ENCODE peak calls at places on chromosomes 12 and 14, in six cellular contexts. I is HepG2, A is H1, R is A549, O is endothelial cell of umbilical vein, X is WTC11. P is an unnamed sample.
A peak's percentile ranks its signal among the peaks of the same experiment; 100 is the strongest.

GRCh38 chr14:61891251-61891650 is 129.0 kb downstream of the SNAPC1 start:
- DNase-seq in I (no peak), O (peak; percentile 14), A (no peak), X (no peak), R (no peak), P (no peak)

GRCh38 chr12:50517456-50518048 is 12.8 kb downstream of the DIP2B start:
- DNase-seq in A (no peak), R (no peak), O (peak; percentile 74), X (no peak), I (peak; percentile 52), P (no peak)

GRCh38 chr12:2615665-2616387 is 178.9 kb upstream of the FKBP4 start:
- DNase-seq in O (no peak), A (no peak), X (peak; percentile 28), I (no peak), R (no peak), P (no peak)

GRCh38 chr14:68853749-68854148 is 60.9 kb upstream of the ZFP36L1 start:
- DNase-seq in A (no peak), O (no peak), I (no peak), R (no peak), X (no peak), P (no peak)

GRCh38 chr14:69288001-69288771 is 28.2 kb downstream of the GALNT16 start:
- DNase-seq in R (peak; percentile 46), I (peak; percentile 23), A (no peak), X (no peak), O (peak; percentile 46), P (no peak)

GRCh38 chr12:47753021-47754001 is 5.4 kb downstream of the RAPGEF3 start:
- DNase-seq in R (no peak), O (peak; percentile 73), A (no peak), X (peak; percentile 53), I (no peak), P (no peak)

GRCh38 chr12:97267166-97267565 is 195.4 kb upstream of the RMST start:
- DNase-seq in I (no peak), X (no peak), O (no peak), A (no peak), R (no peak), P (no peak)

GRCh38 chr12:9104087-9104486 is 11.6 kb downstream of the A2M start:
- DNase-seq in I (no peak), O (no peak), A (no peak), R (no peak), X (no peak), P (no peak)

GRCh38 chr12:8088574-8088973 is 6.5 kb downstream of the NECAP1 start:
- DNase-seq in R (no peak), X (no peak), O (no peak), I (no peak), A (no peak), P (no peak)

GRCh38 chr12:79329933-79330332 is 360.8 kb downstream of the PAWR start:
- DNase-seq in I (no peak), A (no peak), X (no peak), O (peak; percentile 30), R (no peak), P (no peak)

GRCh38 chr12:40557980-40558379 is 134.3 kb upstream of the CNTN1 start:
- DNase-seq in A (no peak), O (no peak), X (no peak), I (no peak), R (no peak), P (no peak)

GRCh38 chr12:19150273-19150895 is 20.9 kb downstream of the PLEKHA5 start:
- DNase-seq in I (no peak), O (no peak), X (no peak), A (no peak), R (no peak), P (no peak)
- TF ChIP-seq JUN in I (no peak), O (no peak), X (no peak), A (no peak), R (no peak), P (no peak)

DNA sequence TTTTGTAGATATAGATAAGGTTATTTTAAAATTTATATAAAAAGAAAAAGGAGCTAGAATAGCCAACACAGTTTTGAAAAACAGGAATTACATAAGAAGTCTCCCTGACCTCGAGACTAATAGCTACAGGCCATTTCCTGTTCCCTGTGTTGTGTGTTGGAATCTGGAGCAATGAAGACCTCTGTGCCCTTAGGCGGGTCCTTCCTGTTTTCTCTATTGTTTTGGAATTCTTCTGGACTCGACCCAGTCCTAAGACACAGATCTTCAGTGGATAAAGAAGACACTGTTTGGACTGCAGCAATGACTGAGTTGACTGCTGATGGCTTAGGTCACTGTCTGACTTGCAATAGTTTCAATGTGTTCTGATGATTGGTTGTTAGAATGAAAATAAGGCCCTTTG is 26.2 kb downstream of the SNRPF start:
- DNase-seq in I (peak; percentile 26), O (peak; percentile 40), R (no peak), A (no peak), X (no peak), P (no peak)
- TF ChIP-seq JUN in I (no peak), O (no peak), R (no peak), A (no peak), X (no peak), P (no peak)

GRCh38 chr12:71438670-71439361 is 782 bp upstream of the LGR5 start:
- DNase-seq in O (peak; percentile 21), I (peak; percentile 98), X (no peak), A (no peak), R (no peak), P (no peak)
- TF ChIP-seq JUN in O (no peak), I (peak; percentile 96), X (no peak), A (no peak), R (no peak), P (no peak)

DNA sequence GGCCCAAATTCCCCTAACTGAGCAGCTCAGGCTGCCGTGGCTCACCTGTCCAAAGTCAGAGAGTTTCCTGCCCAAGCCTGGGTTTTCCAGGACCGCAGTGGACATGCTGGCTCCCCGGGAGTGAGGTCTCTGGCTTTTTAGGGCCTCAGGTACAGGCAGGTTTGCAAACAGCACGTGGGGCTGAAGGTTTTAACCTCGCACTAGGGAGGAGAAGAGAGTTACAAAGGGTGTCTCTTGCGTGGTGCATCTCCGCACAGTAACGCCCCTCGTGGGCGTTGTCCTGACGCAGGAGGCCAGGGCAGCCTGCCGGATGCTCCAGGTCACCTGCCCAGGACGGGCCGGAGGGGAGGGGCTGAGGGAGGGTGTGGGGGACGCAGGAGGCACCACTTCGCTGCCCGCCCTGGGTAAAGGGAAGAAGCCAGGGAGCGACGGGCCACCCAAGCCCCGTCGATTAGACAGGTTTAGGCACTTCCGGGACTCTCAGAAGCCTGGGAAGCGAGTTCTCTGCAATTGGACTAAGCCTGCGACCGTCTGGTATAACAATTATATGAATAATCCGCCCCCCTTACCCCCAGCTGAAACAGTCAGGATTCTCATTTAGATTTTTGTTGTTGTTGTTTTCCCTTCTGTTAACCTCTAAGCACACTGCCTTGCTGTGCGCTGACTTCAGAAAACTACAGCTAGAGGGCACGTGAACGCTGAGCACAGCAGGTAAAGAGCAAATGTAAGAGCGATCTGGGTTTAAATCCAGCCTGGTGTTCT is at the start of gene PAH:
- DNase-seq in X (peak; percentile 82), I (peak; percentile 91), R (no peak), A (peak; percentile 51), O (no peak), P (peak; percentile 31)
- TF ChIP-seq JUN in X (peak; percentile 44), I (no peak), R (no peak), A (no peak), O (no peak), P (no peak)

P was measured in K562.